ENCODE peak calls at places on chromosomes 5 and 9, in ten cellular contexts. One of them, this sample, is unnamed.

GRCh38 chr5:44334622-44335021 is 54.6 kb downstream of the FGF10 start:
- DNase-seq in brain microvascular endothelial cell: no peak
- DNase-seq in tibial artery: no peak
- DNase-seq in stomach: no peak
- DNase-seq in prostate gland: no peak
- DNase-seq in thoracic aorta: no peak
- DNase-seq in HCT116: no peak
- DNase-seq in lower lobe of right lung: no peak
- DNase-seq in transverse colon: no peak
- DNase-seq in neural progenitor cell: no peak
- DNase-seq in this sample: no peak

GRCh38 chr9:130884542-130885421 is 11.8 kb downstream of the QRFP start:
- DNase-seq in lower lobe of right lung: no peak
- DNase-seq in HCT116: no peak
- DNase-seq in brain microvascular endothelial cell: no peak
- DNase-seq in neural progenitor cell: no peak
- DNase-seq in transverse colon: no peak
- DNase-seq in tibial artery: peak; percentile 71
- DNase-seq in thoracic aorta: no peak
- DNase-seq in stomach: no peak
- DNase-seq in prostate gland: no peak
- DNase-seq in this sample: no peak

GRCh38 chr9:6584881-6585597 is 60.5 kb downstream of the GLDC start:
- DNase-seq in tibial artery: no peak
- DNase-seq in transverse colon: no peak
- DNase-seq in HCT116: peak; percentile 23
- DNase-seq in prostate gland: no peak
- DNase-seq in lower lobe of right lung: no peak
- DNase-seq in stomach: no peak
- DNase-seq in neural progenitor cell: peak; percentile 6
- DNase-seq in thoracic aorta: no peak
- DNase-seq in brain microvascular endothelial cell: no peak
- DNase-seq in this sample: peak; percentile 41

GRCh38 chr9:34633851-34634550 is 3.6 kb downstream of the SIGMAR1 start:
- DNase-seq in prostate gland: peak; percentile 53
- DNase-seq in lower lobe of right lung: no peak
- DNase-seq in tibial artery: no peak
- DNase-seq in brain microvascular endothelial cell: peak; percentile 64
- DNase-seq in stomach: peak; percentile 65
- DNase-seq in HCT116: no peak
- DNase-seq in thoracic aorta: no peak
- DNase-seq in neural progenitor cell: peak; percentile 84
- DNase-seq in transverse colon: peak; percentile 66
- DNase-seq in this sample: no peak

GRCh38 chr5:78644129-78644528 is 4.4 kb downstream of the LHFPL2 start:
- DNase-seq in transverse colon: no peak
- DNase-seq in lower lobe of right lung: no peak
- DNase-seq in tibial artery: no peak
- DNase-seq in HCT116: no peak
- DNase-seq in brain microvascular endothelial cell: no peak
- DNase-seq in stomach: no peak
- DNase-seq in thoracic aorta: no peak
- DNase-seq in prostate gland: no peak
- DNase-seq in neural progenitor cell: no peak
- DNase-seq in this sample: no peak

GRCh38 chr5:172488221-172488620 is 33.9 kb upstream of the SH3PXD2B start:
- DNase-seq in brain microvascular endothelial cell: no peak
- DNase-seq in transverse colon: peak; percentile 4
- DNase-seq in stomach: no peak
- DNase-seq in tibial artery: peak; percentile 32
- DNase-seq in lower lobe of right lung: no peak
- DNase-seq in HCT116: no peak
- DNase-seq in thoracic aorta: no peak
- DNase-seq in prostate gland: no peak
- DNase-seq in neural progenitor cell: no peak
- DNase-seq in this sample: no peak

GRCh38 chr5:78823196-78823595 is 161.9 kb downstream of the ARSB start:
- DNase-seq in neural progenitor cell: no peak
- DNase-seq in lower lobe of right lung: no peak
- DNase-seq in brain microvascular endothelial cell: no peak
- DNase-seq in thoracic aorta: no peak
- DNase-seq in transverse colon: no peak
- DNase-seq in stomach: no peak
- DNase-seq in tibial artery: no peak
- DNase-seq in prostate gland: no peak
- DNase-seq in HCT116: no peak
- DNase-seq in this sample: peak; percentile 37

GRCh38 chr5:160432815-160433214 is 11.2 kb downstream of the PTTG1 start:
- DNase-seq in stomach: no peak
- DNase-seq in lower lobe of right lung: no peak
- DNase-seq in neural progenitor cell: no peak
- DNase-seq in tibial artery: no peak
- DNase-seq in brain microvascular endothelial cell: no peak
- DNase-seq in HCT116: no peak
- DNase-seq in transverse colon: no peak
- DNase-seq in prostate gland: no peak
- DNase-seq in thoracic aorta: no peak
- DNase-seq in this sample: no peak

GRCh38 chr5:92391-93220 is 638 bp downstream of the PLEKHG4B start:
- DNase-seq in lower lobe of right lung: no peak
- DNase-seq in brain microvascular endothelial cell: no peak
- DNase-seq in HCT116: no peak
- DNase-seq in tibial artery: no peak
- DNase-seq in neural progenitor cell: peak; percentile 49
- DNase-seq in thoracic aorta: no peak
- DNase-seq in stomach: no peak
- DNase-seq in transverse colon: no peak
- DNase-seq in prostate gland: no peak
- DNase-seq in this sample: no peak

GRCh38 chr5:177023247-177023703 is 779 bp downstream of the ZNF346 start:
- DNase-seq in transverse colon: no peak
- DNase-seq in stomach: no peak
- DNase-seq in thoracic aorta: no peak
- DNase-seq in HCT116: no peak
- DNase-seq in brain microvascular endothelial cell: no peak
- DNase-seq in prostate gland: no peak
- DNase-seq in lower lobe of right lung: no peak
- DNase-seq in neural progenitor cell: no peak
- DNase-seq in tibial artery: no peak
- DNase-seq in this sample: no peak

GRCh38 chr9:95783426-95783975 is 92.0 kb upstream of the ERCC6L2 start:
- DNase-seq in prostate gland: no peak
- DNase-seq in transverse colon: no peak
- DNase-seq in tibial artery: no peak
- DNase-seq in lower lobe of right lung: no peak
- DNase-seq in neural progenitor cell: no peak
- DNase-seq in brain microvascular endothelial cell: peak; percentile 37
- DNase-seq in HCT116: no peak
- DNase-seq in stomach: no peak
- DNase-seq in thoracic aorta: no peak
- DNase-seq in this sample: no peak

GRCh38 chr5:96758621-96759020 is 49.1 kb downstream of the ERAP1 start:
- DNase-seq in thoracic aorta: no peak
- DNase-seq in brain microvascular endothelial cell: peak; percentile 59
- DNase-seq in neural progenitor cell: no peak
- DNase-seq in transverse colon: no peak
- DNase-seq in tibial artery: no peak
- DNase-seq in lower lobe of right lung: no peak
- DNase-seq in HCT116: no peak
- DNase-seq in stomach: no peak
- DNase-seq in prostate gland: no peak
- DNase-seq in this sample: no peak

GRCh38 chr5:8598996-8599395 is 730.0 kb downstream of the MTRR start:
- DNase-seq in neural progenitor cell: no peak
- DNase-seq in tibial artery: no peak
- DNase-seq in transverse colon: no peak
- DNase-seq in thoracic aorta: no peak
- DNase-seq in HCT116: no peak
- DNase-seq in stomach: no peak
- DNase-seq in lower lobe of right lung: no peak
- DNase-seq in brain microvascular endothelial cell: no peak
- DNase-seq in prostate gland: no peak
- DNase-seq in this sample: no peak

GRCh38 chr9:20227166-20227874 is 395.0 kb downstream of the MLLT3 start:
- DNase-seq in lower lobe of right lung: no peak
- DNase-seq in HCT116: no peak
- DNase-seq in stomach: no peak
- DNase-seq in prostate gland: no peak
- DNase-seq in tibial artery: no peak
- DNase-seq in thoracic aorta: no peak
- DNase-seq in neural progenitor cell: no peak
- DNase-seq in transverse colon: no peak
- DNase-seq in brain microvascular endothelial cell: no peak
- DNase-seq in this sample: no peak

GRCh38 chr5:60332244-60333018 is 367.5 kb downstream of the DEPDC1B start:
- DNase-seq in lower lobe of right lung: no peak
- DNase-seq in HCT116: no peak
- DNase-seq in prostate gland: no peak
- DNase-seq in transverse colon: no peak
- DNase-seq in brain microvascular endothelial cell: peak; percentile 38
- DNase-seq in thoracic aorta: no peak
- DNase-seq in stomach: no peak
- DNase-seq in neural progenitor cell: no peak
- DNase-seq in tibial artery: no peak
- DNase-seq in this sample: no peak

GRCh38 chr9:72883867-72884266 is 69.0 kb downstream of the ALDH1A1 start:
- DNase-seq in brain microvascular endothelial cell: no peak
- DNase-seq in lower lobe of right lung: no peak
- DNase-seq in thoracic aorta: no peak
- DNase-seq in transverse colon: peak; percentile 20
- DNase-seq in HCT116: no peak
- DNase-seq in prostate gland: no peak
- DNase-seq in stomach: no peak
- DNase-seq in neural progenitor cell: no peak
- DNase-seq in tibial artery: no peak
- DNase-seq in this sample: no peak

GRCh38 chr9:107755267-107755666 is 265.7 kb upstream of the KLF4 start:
- DNase-seq in lower lobe of right lung: no peak
- DNase-seq in brain microvascular endothelial cell: peak; percentile 25
- DNase-seq in stomach: no peak
- DNase-seq in prostate gland: peak; percentile 45
- DNase-seq in thoracic aorta: no peak
- DNase-seq in transverse colon: peak; percentile 73
- DNase-seq in tibial artery: no peak
- DNase-seq in HCT116: peak; percentile 95
- DNase-seq in neural progenitor cell: no peak
- DNase-seq in this sample: no peak

GRCh38 chr9:121598167-121599000 is 53.0 kb upstream of the DAB2IP start:
- DNase-seq in lower lobe of right lung: peak; percentile 89
- DNase-seq in brain microvascular endothelial cell: peak; percentile 74
- DNase-seq in thoracic aorta: no peak
- DNase-seq in neural progenitor cell: peak; percentile 98
- DNase-seq in stomach: peak; percentile 89
- DNase-seq in tibial artery: peak; percentile 91
- DNase-seq in transverse colon: peak; percentile 75
- DNase-seq in prostate gland: peak; percentile 91
- DNase-seq in HCT116: peak; percentile 67
- DNase-seq in this sample: no peak
- TF ChIP-seq CTCF in lower lobe of right lung: peak; percentile 40
- TF ChIP-seq CTCF in brain microvascular endothelial cell: peak; percentile 59
- TF ChIP-seq CTCF in thoracic aorta: no peak
- TF ChIP-seq CTCF in neural progenitor cell: peak; percentile 39
- TF ChIP-seq CTCF in stomach: no peak
- TF ChIP-seq CTCF in tibial artery: peak; percentile 39
- TF ChIP-seq CTCF in transverse colon: peak; percentile 25
- TF ChIP-seq CTCF in prostate gland: peak; percentile 55
- TF ChIP-seq CTCF in HCT116: no peak
- TF ChIP-seq CTCF in this sample: no peak

DNA sequence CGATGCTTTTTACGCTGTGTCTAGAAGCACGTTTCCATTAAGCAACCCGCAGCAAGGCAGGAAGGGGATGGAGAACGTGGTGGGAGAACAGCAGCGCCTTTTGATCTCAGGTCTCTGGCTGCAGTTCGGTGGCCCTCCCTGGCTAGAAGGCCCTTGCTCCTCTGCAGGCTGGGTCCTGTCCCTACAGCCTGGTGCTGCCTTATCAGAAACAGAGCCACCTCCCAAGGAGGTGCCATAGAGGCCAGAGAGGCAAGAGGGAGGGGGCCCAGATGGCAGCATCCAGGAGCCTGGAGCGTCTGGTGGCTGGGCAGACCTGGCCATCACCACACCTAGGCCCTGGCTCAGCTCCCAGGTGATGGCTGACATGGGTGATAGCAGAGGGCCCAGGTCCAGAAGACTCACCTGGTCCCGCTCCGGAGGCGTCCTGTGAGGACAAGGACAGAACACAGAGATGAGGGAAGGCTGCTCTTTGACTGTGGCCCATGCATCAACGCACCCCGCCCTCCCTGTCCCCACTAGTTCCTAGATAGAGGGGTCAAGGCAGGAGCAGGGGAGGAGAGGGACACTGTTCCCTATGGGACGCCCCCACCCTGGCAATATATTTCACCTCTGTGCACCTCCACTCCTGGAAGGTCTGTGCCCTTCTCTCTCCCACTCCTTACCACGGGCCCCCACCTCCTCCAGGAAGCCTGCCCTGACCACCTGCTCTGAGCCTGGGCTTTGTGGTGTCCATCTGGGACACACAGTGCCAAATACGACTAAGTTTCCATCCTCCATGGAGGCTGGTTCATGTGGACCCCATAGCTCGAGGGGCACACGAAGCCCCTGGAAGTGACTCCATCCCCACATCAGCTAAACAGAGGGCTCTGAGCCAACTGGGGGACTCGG is 41.6 kb upstream of the SARDH start:
- DNase-seq in neural progenitor cell: no peak
- DNase-seq in brain microvascular endothelial cell: no peak
- DNase-seq in transverse colon: no peak
- DNase-seq in tibial artery: no peak
- DNase-seq in thoracic aorta: no peak
- DNase-seq in lower lobe of right lung: no peak
- DNase-seq in stomach: no peak
- DNase-seq in prostate gland: no peak
- DNase-seq in HCT116: no peak
- DNase-seq in this sample: no peak
- H3K36me3 ChIP-seq in neural progenitor cell: no peaks in the 10 kb centered on the region
- H3K36me3 ChIP-seq in brain microvascular endothelial cell: peaks cover 22% of the 10 kb centered on the region
- H3K36me3 ChIP-seq in transverse colon: no peaks in the 10 kb centered on the region
- H3K36me3 ChIP-seq in tibial artery: peaks cover 65% of the 10 kb centered on the region
- H3K36me3 ChIP-seq in thoracic aorta: peaks cover 5% of the 10 kb centered on the region
- H3K36me3 ChIP-seq in lower lobe of right lung: peaks cover 58% of the 10 kb centered on the region
- H3K36me3 ChIP-seq in stomach: peaks cover 54% of the 10 kb centered on the region
- H3K36me3 ChIP-seq in prostate gland: peaks cover 9% of the 10 kb centered on the region
- H3K36me3 ChIP-seq in HCT116: peaks cover 4% of the 10 kb centered on the region
- H3K36me3 ChIP-seq in this sample: peaks cover 65% of the 10 kb centered on the region

GRCh38 chr5:73120222-73121108 is at the start of gene TMEM171:
- DNase-seq in stomach: peak; percentile 82
- DNase-seq in brain microvascular endothelial cell: peak; percentile 20
- DNase-seq in tibial artery: no peak
- DNase-seq in thoracic aorta: no peak
- DNase-seq in transverse colon: peak; percentile 86
- DNase-seq in HCT116: peak; percentile 16
- DNase-seq in neural progenitor cell: peak; percentile 87
- DNase-seq in prostate gland: no peak
- DNase-seq in lower lobe of right lung: peak; percentile 71
- DNase-seq in this sample: no peak
- H3K4me3 ChIP-seq in stomach: peak within 1 kb of the TSS; percentile 57
- H3K4me3 ChIP-seq in brain microvascular endothelial cell: peak within 1 kb of the TSS; percentile 79
- H3K4me3 ChIP-seq in tibial artery: peak within 1 kb of the TSS; percentile 58
- H3K4me3 ChIP-seq in thoracic aorta: peak within 1 kb of the TSS; percentile 73
- H3K4me3 ChIP-seq in transverse colon: peak within 1 kb of the TSS; percentile 63
- H3K4me3 ChIP-seq in HCT116: peak within 1 kb of the TSS; percentile 82
- H3K4me3 ChIP-seq in neural progenitor cell: peak within 1 kb of the TSS; percentile 63
- H3K4me3 ChIP-seq in prostate gland: peak within 1 kb of the TSS; percentile 33
- H3K4me3 ChIP-seq in lower lobe of right lung: peak within 1 kb of the TSS; percentile 58
- H3K4me3 ChIP-seq in this sample: no peak within 1 kb of the TSS

GRCh38 chr5:58076473-58077257 is 383.2 kb downstream of the PLK2 start:
- DNase-seq in HCT116: no peak
- DNase-seq in prostate gland: no peak
- DNase-seq in lower lobe of right lung: no peak
- DNase-seq in transverse colon: no peak
- DNase-seq in stomach: no peak
- DNase-seq in brain microvascular endothelial cell: no peak
- DNase-seq in tibial artery: no peak
- DNase-seq in neural progenitor cell: no peak
- DNase-seq in thoracic aorta: no peak
- DNase-seq in this sample: no peak
- TF ChIP-seq CTCF in HCT116: no peak
- TF ChIP-seq CTCF in prostate gland: no peak
- TF ChIP-seq CTCF in lower lobe of right lung: no peak
- TF ChIP-seq CTCF in transverse colon: no peak
- TF ChIP-seq CTCF in stomach: no peak
- TF ChIP-seq CTCF in brain microvascular endothelial cell: no peak
- TF ChIP-seq CTCF in tibial artery: no peak
- TF ChIP-seq CTCF in neural progenitor cell: no peak
- TF ChIP-seq CTCF in thoracic aorta: no peak
- TF ChIP-seq CTCF in this sample: no peak